ENCODE peak calls at places on chromosomes 13 and 19, in six cellular contexts. I, O, V, K, L and J are unnamed samples.

GRCh38 chr13:41562083-41562482 is 104.7 kb downstream of the RGCC start:
- DNase-seq in I (no peak), K (no peak), V (no peak), L (peak; percentile 41), O (peak; percentile 92), J (peak; percentile 93)

GRCh38 chr19:18843960-18844359 is 12.2 kb downstream of the UPF1 start:
- DNase-seq in K (no peak), O (no peak), L (no peak), I (no peak), V (no peak), J (no peak)

GRCh38 chr13:40159736-40160135 is 504.3 kb downstream of the COG6 start:
- DNase-seq in V (no peak), K (no peak), I (no peak), L (no peak), O (no peak), J (no peak)

GRCh38 chr19:12113121-12113520 is 27.0 kb downstream of the ZNF20 start:
- DNase-seq in I (no peak), V (no peak), O (no peak), L (no peak), K (no peak), J (no peak)

GRCh38 chr19:12365372-12366162 is at the start of gene ZNF442:
- DNase-seq in O (peak; percentile 93), K (peak; percentile 96), L (peak; percentile 98), V (peak; percentile 96), I (peak; percentile 95), J (peak; percentile 98)

GRCh38 chr19:410243-410781 is 1.4 kb upstream of the C2CD4C start:
- DNase-seq in O (no peak), K (peak; percentile 40), I (no peak), V (no peak), L (peak; percentile 58), J (no peak)

GRCh38 chr13:31012285-31013024 is 80.0 kb downstream of the TEX26 start:
- DNase-seq in L (no peak), I (no peak), K (no peak), O (peak; percentile 46), V (no peak), J (peak; percentile 58)

GRCh38 chr13:112881656-112882554 is 87.1 kb upstream of the MCF2L start:
- DNase-seq in I (no peak), L (no peak), K (no peak), O (no peak), V (no peak), J (no peak)

GRCh38 chr13:37656247-37656940 is 57.8 kb upstream of the POSTN start:
- DNase-seq in K (no peak), O (peak; percentile 99), I (no peak), L (no peak), V (no peak), J (no peak)

GRCh38 chr13:30105381-30105780 is 202.0 kb downstream of the KATNAL1 start:
- DNase-seq in K (no peak), V (no peak), I (peak; percentile 59), L (peak; percentile 63), O (no peak), J (no peak)

GRCh38 chr13:50001287-50001686 is 4.4 kb downstream of the TRIM13 start:
- DNase-seq in I (no peak), O (no peak), L (no peak), K (no peak), V (no peak), J (no peak)

GRCh38 chr19:12779162-12779993 is 4.0 kb upstream of the HOOK2 start:
- DNase-seq in L (peak; percentile 57), O (peak; percentile 77), K (no peak), V (peak; percentile 79), I (no peak), J (no peak)

GRCh38 chr13:53408847-53409568 is 380.4 kb downstream of the OLFM4 start:
- DNase-seq in I (no peak), O (no peak), V (no peak), K (no peak), L (no peak), J (no peak)

GRCh38 chr13:29702912-29703351 is 107.4 kb upstream of the SLC7A1 start:
- DNase-seq in L (peak; percentile 18), I (no peak), K (no peak), O (peak; percentile 69), V (peak; percentile 1), J (peak; percentile 51)

GRCh38 chr13:59533561-59534337 is 630.0 kb downstream of the DIAPH3 start:
- DNase-seq in V (peak; percentile 14), K (no peak), I (no peak), O (peak; percentile 34), L (no peak), J (no peak)

GRCh38 chr13:30308548-30308947 is 1.2 kb upstream of the KATNAL1 start:
- DNase-seq in O (peak; percentile 41), I (no peak), V (peak; percentile 88), L (no peak), K (no peak), J (no peak)

GRCh38 chr19:6376512-6377193 is 920 bp upstream of the PSPN start:
- DNase-seq in V (no peak), O (no peak), L (no peak), K (no peak), I (no peak), J (no peak)

GRCh38 chr13:95677564-95678386 is 836 bp downstream of the DNAJC3 start:
- DNase-seq in L (peak; percentile 62), V (peak; percentile 18), I (no peak), K (no peak), O (peak; percentile 23), J (peak; percentile 92)

GRCh38 chr13:24916464-24916863 is 152.5 kb downstream of the RNF17 start:
- DNase-seq in O (no peak), L (no peak), V (no peak), I (no peak), K (no peak), J (no peak)

GRCh38 chr13:95382411-95382810 is 81.2 kb upstream of the ABCC4 start:
- DNase-seq in I (no peak), K (no peak), O (no peak), V (no peak), L (no peak), J (no peak)

GRCh38 chr19:44657211-44657921 is 13.7 kb downstream of the PVR start:
- DNase-seq in O (peak; percentile 68), L (peak; percentile 60), K (no peak), I (peak; percentile 71), V (peak; percentile 76), J (no peak)

GRCh38 chr13:34308725-34309124 is 490.8 kb downstream of the RFC3 start:
- DNase-seq in V (no peak), O (no peak), K (no peak), L (no peak), I (no peak), J (no peak)

GRCh38 chr19:41588497-41589209 is 12.7 kb downstream of the CEACAM21 start:
- DNase-seq in K (no peak), V (peak; percentile 43), L (no peak), I (no peak), O (peak; percentile 29), J (no peak)

GRCh38 chr19:49809155-49809986 is 3.7 kb downstream of the FUZ start:
- DNase-seq in V (no peak), O (no peak), I (peak; percentile 66), L (peak; percentile 75), K (peak; percentile 75), J (peak; percentile 50)

GRCh38 chr13:112567161-112567862 is 20.6 kb downstream of the TUBGCP3 start:
- DNase-seq in V (no peak), I (no peak), L (no peak), K (no peak), O (peak; percentile 66), J (no peak)

GRCh38 chr13:110042253-110042652 is 255.9 kb upstream of the IRS2 start:
- DNase-seq in K (no peak), I (no peak), L (no peak), V (no peak), O (peak; percentile 54), J (no peak)

DNA sequence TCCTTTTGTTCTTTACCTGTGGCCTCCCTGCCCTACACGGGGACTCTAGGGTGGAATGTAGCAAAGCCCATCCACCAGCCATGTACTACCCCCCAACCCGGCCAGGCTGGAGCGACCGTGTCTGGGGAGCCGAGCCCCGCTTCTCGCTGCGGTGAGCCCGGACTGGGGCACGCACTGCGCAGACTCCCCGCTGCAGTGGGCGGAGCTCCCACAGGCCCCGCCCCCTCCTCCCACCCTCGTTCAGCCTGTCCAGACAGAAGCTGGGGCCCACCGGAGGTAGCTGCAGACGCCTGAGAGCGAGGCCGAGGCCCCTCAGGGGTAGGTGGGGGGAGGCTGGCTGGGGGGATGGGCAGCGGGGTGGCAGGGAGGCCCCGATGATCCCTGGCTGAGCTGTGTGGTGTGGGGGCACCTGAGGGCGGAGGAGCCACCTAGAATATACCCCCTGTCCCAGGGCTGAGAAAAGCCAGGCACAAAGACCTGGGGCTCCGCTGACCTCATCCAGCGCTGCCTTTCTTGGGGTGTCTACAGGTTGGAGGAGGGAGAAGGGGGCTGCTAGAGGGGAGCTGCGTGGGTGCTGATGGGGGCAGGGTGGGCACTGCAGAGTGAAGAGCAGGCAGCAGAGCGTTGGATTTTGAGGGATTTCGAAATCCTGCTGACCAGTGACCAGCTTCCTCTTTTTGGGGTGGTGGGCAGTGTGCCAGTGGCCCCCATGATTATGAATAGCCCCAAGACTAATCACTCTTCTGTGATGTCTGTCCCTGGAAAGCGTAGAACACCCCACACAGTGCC is 17.3 kb downstream of the PLD3 start:
- DNase-seq in K (no peak), O (peak; percentile 71), I (peak; percentile 54), V (peak; percentile 92), L (peak; percentile 63), J (peak; percentile 91)
- H3K4me3 ChIP-seq in K (peak overlapping the region; percentile 63), O (peak overlapping the region; percentile 72), I (peak overlapping the region; percentile 42), V (peak overlapping the region; percentile 43), L (no peak overlapping the region), J (no peak overlapping the region)

DNA sequence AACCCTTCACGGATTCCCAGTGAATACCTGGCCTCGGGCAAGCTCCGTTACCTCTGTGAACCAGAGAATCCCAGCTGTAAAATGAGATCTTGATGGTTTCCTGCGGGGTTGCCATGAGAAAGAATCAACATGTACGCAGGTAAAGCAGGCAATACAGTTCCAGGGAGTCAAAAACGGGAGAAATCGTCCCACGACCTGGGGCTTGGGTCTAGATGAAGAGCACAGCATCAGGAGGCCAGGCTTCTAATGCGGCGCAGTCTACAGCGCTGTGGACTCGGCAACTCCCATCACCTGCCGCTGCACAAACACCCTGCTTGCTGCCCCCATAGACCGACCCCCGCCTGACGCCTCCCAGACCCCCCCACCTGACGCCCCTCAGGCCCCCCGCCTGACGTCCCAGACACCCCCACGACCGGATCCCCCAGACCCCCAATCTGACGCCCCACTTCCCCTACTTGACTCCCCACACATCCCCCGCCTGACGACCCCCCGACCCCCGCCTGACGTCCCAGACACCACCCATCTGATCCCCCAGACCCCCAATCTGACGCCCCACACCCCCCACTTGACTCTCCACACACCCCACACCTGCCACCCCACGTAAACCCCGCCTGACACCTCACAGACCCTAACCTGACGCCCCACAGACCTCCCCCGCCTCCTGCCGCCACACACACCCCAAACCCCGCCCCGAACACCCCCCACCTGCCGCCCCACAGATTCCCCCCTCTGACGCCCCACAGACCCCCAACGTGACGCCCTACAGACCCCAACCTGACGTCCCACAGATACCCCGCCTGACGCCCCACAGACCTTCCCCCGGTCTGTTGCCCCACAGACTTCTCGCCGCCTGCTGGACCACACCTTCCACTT is 589 bp downstream of the LIG4 start:
- DNase-seq in K (no peak), V (no peak), O (no peak), I (no peak), L (peak; percentile 16), J (no peak)
- TF ChIP-seq POLR2A in K (no peak), V (no peak), O (no peak), I (no peak), L (no peak), J (no peak)

GRCh38 chr13:68048802-68049359 is 818.7 kb upstream of the PCDH9 start:
- DNase-seq in I (no peak), O (no peak), K (no peak), V (no peak), L (no peak), J (no peak)
- H3K4me3 ChIP-seq in I (no peak overlapping the region), O (no peak overlapping the region), K (no peak overlapping the region), V (no peak overlapping the region), L (no peak overlapping the region), J (no peak overlapping the region)

GRCh38 chr19:48480151-48480475 is 10.9 kb downstream of the CYTH2 start:
- DNase-seq in I (peak; percentile 49), O (no peak), K (no peak), L (peak; percentile 62), V (no peak), J (no peak)
- TF ChIP-seq POLR2A in I (no peak), O (no peak), K (no peak), L (no peak), V (no peak), J (no peak)